ENCODE peak calls at places on chromosomes 13 and 19, in seven cellular contexts. W is RWPE2, P is GM23248, X is left ventricle myocardium inferior, G is neural progenitor cell, T is endodermal cell, J is uterus. E is an unnamed sample.
A peak's percentile ranks its signal among the peaks of the same experiment; 100 is the strongest.

GRCh38 chr13:77698211-77699058 is 948 bp downstream of the SLAIN1 start:
- DNase-seq in J (peak; percentile 16), X (peak; percentile 19), T (peak; percentile 84), G (peak; percentile 73), W (no peak), P (peak; percentile 15), E (peak; percentile 39)

GRCh38 chr13:104773775-104774174 is 1707.6 kb upstream of the SLC10A2 start:
- DNase-seq in X (no peak), W (no peak), P (peak; percentile 50), T (no peak), J (no peak), G (peak; percentile 81), E (no peak)

GRCh38 chr13:45108716-45109706 is 11.3 kb upstream of the GTF2F2 start:
- DNase-seq in T (peak; percentile 62), J (no peak), X (no peak), W (no peak), P (peak; percentile 32), G (no peak), E (no peak)

GRCh38 chr13:73870970-73871935 is 263.0 kb downstream of the KLF12 start:
- DNase-seq in J (no peak), T (peak; percentile 64), G (no peak), X (no peak), W (no peak), P (peak; percentile 86), E (peak; percentile 55)

GRCh38 chr19:45306522-45307027 is 16.1 kb downstream of the CKM start:
- DNase-seq in G (no peak), W (no peak), P (no peak), X (no peak), T (peak; percentile 83), J (no peak), E (no peak)

GRCh38 chr19:1062387-1063029 is 4.5 kb upstream of the ARHGAP45 start:
- DNase-seq in J (no peak), P (no peak), T (peak; percentile 60), W (no peak), X (no peak), G (no peak), E (no peak)

GRCh38 chr13:77535448-77535847 is at the start of gene SCEL:
- DNase-seq in G (no peak), J (no peak), T (no peak), X (no peak), W (peak; percentile 74), P (no peak), E (no peak)

GRCh38 chr13:90591927-90592268 is 755.6 kb upstream of the MIR17HG start:
- DNase-seq in J (no peak), P (no peak), G (no peak), W (no peak), X (no peak), T (peak; percentile 63), E (no peak)

GRCh38 chr13:30108913-30109237 is 198.5 kb downstream of the KATNAL1 start:
- DNase-seq in W (peak; percentile 91), T (no peak), J (no peak), X (no peak), G (no peak), P (no peak), E (no peak)

GRCh38 chr19:2477141-2477710 is 1.3 kb downstream of the GADD45B start:
- DNase-seq in G (peak; percentile 44), T (peak; percentile 70), J (peak; percentile 39), X (peak; percentile 57), P (peak; percentile 63), W (no peak), E (peak; percentile 45)

GRCh38 chr13:44078806-44079378 is 199.2 kb downstream of the LACC1 start:
- DNase-seq in T (no peak), W (no peak), P (no peak), G (peak; percentile 74), J (no peak), X (no peak), E (no peak)

GRCh38 chr19:44845612-44846454 is at the start of gene NECTIN2:
- DNase-seq in X (peak; percentile 100), G (peak; percentile 99), W (peak; percentile 99), T (peak; percentile 100), J (peak; percentile 100), P (peak; percentile 98), E (peak; percentile 100)

GRCh38 chr19:16095071-16095571 is 16.6 kb upstream of the RAB8A start:
- DNase-seq in J (peak; percentile 54), P (no peak), G (no peak), X (peak; percentile 31), W (no peak), T (no peak), E (no peak)
- H3K4me1 ChIP-seq in J (no peaks in the 10 kb centered on the region), P (peaks cover 5% of the 10 kb centered on the region), G (no peaks in the 10 kb centered on the region), X (no peaks in the 10 kb centered on the region), W (no peaks in the 10 kb centered on the region), T (no peaks in the 10 kb centered on the region), E (peaks cover 6% of the 10 kb centered on the region)

GRCh38 chr13:106100261-106100919 is 435.1 kb downstream of the EFNB2 start:
- DNase-seq in X (no peak), J (no peak), W (no peak), P (no peak), G (peak; percentile 92), T (peak; percentile 93), E (no peak)

GRCh38 chr13:106099765-106100164 is 435.7 kb downstream of the EFNB2 start:
- DNase-seq in T (no peak), G (peak; percentile 38), W (no peak), X (no peak), P (no peak), J (no peak), E (no peak)

GRCh38 chr13:106096661-106097092 is 438.8 kb downstream of the EFNB2 start:
- DNase-seq in X (no peak), G (no peak), W (no peak), J (no peak), P (no peak), T (no peak), E (no peak)

GRCh38 chr13:106101201-106101600 is 434.3 kb downstream of the EFNB2 start:
- DNase-seq in T (no peak), W (no peak), X (no peak), G (no peak), P (no peak), J (no peak), E (no peak)

DNA sequence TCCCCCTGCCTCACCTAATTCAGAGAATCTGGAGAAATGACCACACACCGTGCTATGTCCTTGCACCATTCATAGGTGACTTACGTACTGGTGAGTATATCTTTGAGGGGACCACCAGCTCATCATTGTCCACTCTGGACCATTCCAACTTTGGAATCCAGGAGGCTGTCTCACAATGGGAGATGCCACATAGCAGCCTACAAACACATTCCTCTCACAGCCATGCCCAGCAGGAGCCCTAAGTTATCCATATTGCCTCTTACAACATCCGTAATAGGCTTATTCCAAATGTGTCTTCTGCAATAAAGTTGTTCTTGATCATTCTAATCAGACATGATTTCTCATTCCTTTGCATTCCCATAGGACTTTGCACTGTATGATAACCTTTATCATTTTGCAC is 436.7 kb downstream of the EFNB2 start:
- DNase-seq in W (no peak), J (no peak), P (no peak), G (peak; percentile 48), T (no peak), X (no peak), E (no peak)
- H3K4me1 ChIP-seq in W (peaks cover 46% of the 10 kb centered on the region), J (no peaks in the 10 kb centered on the region), P (peaks cover 2% of the 10 kb centered on the region), G (peaks cover 44% of the 10 kb centered on the region), T (peaks cover 20% of the 10 kb centered on the region), X (peaks cover 7% of the 10 kb centered on the region), E (no peaks in the 10 kb centered on the region)

DNA sequence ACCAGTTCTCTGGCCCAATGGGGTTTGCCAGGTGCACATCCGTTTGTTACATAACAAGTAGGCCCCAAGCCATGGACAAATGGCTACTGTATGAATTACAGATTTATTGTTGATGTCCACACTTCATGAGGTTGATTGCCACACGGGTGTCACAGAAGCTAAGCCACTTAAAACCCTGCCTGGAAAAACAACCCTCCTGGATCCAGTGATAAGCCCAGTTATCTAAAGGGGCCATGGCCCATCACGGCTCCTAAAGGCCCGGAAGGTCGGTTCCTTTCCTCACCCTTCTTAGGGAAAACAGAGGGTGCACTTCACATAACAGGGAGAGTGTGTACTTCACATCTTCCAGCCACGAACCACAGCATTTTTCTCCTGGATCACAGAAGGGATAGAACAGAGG is 4.1 kb downstream of the TMEM272 start:
- DNase-seq in X (no peak), T (peak; percentile 25), W (no peak), G (no peak), P (no peak), J (no peak), E (no peak)
- H3K4me1 ChIP-seq in X (peaks cover 13% of the 10 kb centered on the region), T (peaks cover 20% of the 10 kb centered on the region), W (no peaks in the 10 kb centered on the region), G (peaks cover 6% of the 10 kb centered on the region), P (peaks cover 15% of the 10 kb centered on the region), J (no peaks in the 10 kb centered on the region), E (peaks cover 6% of the 10 kb centered on the region)

GRCh38 chr19:4327252-4327876 is 11.3 kb downstream of the STAP2 start:
- DNase-seq in J (peak; percentile 88), W (no peak), X (peak; percentile 75), T (peak; percentile 97), G (peak; percentile 94), P (peak; percentile 73), E (peak; percentile 96)
- H3K4me1 ChIP-seq in J (no peaks in the 10 kb centered on the region), W (no peaks in the 10 kb centered on the region), X (peaks cover 22% of the 10 kb centered on the region), T (no peaks in the 10 kb centered on the region), G (peaks cover 3% of the 10 kb centered on the region), P (no peaks in the 10 kb centered on the region), E (peaks cover 9% of the 10 kb centered on the region)

GRCh38 chr19:53871448-53871847 is 3.8 kb downstream of the MYADM start:
- DNase-seq in T (no peak), X (no peak), W (no peak), J (no peak), G (no peak), P (no peak), E (no peak)
- H3K4me1 ChIP-seq in T (no peaks in the 10 kb centered on the region), X (peaks cover 71% of the 10 kb centered on the region), W (no peaks in the 10 kb centered on the region), J (no peaks in the 10 kb centered on the region), G (peaks cover 4% of the 10 kb centered on the region), P (peaks cover 7% of the 10 kb centered on the region), E (peaks cover 13% of the 10 kb centered on the region)

GRCh38 chr19:51754770-51755169 is 3.1 kb upstream of the FPR1 start:
- DNase-seq in P (no peak), X (no peak), J (no peak), G (no peak), W (no peak), T (no peak), E (no peak)
- H3K4me1 ChIP-seq in P (peaks cover 4% of the 10 kb centered on the region), X (no peaks in the 10 kb centered on the region), J (no peaks in the 10 kb centered on the region), G (no peaks in the 10 kb centered on the region), W (no peaks in the 10 kb centered on the region), T (no peaks in the 10 kb centered on the region), E (no peaks in the 10 kb centered on the region)

DNA sequence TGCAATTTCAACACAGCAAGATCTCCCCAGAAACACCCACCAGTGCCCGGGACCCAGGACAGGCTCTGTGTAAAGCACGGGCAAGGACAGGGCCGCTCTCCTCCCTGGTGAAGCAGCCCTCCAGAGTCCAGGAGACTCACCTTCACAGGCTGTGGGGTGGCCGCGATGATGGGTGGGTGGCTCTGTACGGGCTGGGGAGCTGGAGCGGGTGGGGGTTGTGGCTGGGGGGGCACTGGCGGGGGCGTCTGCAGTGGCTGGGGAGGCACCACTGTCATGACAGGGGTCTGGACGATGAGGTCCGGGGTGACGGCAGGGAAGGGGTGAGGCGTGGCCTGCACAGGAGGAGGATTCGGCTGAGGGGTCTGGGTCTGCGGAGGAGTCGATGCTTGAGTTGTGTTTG is 33.0 kb upstream of the EPHX3 start:
- DNase-seq in P (no peak), W (no peak), J (no peak), X (no peak), T (no peak), G (no peak), E (no peak)
- H3K4me1 ChIP-seq in P (peaks cover 13% of the 10 kb centered on the region), W (no peaks in the 10 kb centered on the region), J (peaks cover 8% of the 10 kb centered on the region), X (peaks cover 71% of the 10 kb centered on the region), T (no peaks in the 10 kb centered on the region), G (no peaks in the 10 kb centered on the region), E (peaks cover 26% of the 10 kb centered on the region)

E was measured in adrenal gland.